ENCODE peak calls at places on chromosomes 2 and 18, in ten cellular contexts. One of them, this sample, is unnamed.

GRCh38 chr2:178277741-178278197 is 83.5 kb downstream of the OSBPL6 start:
- DNase-seq in effector memory CD8-positive, alpha-beta T cell: no peak
- DNase-seq in stimulated activated CD4-positive, alpha-beta T cell treated with anti-CD3 and anti-CD28 coated beads, Interleukin-4, amount 100 ng/mL, for 4 hours: no peak
- DNase-seq in posterior cingulate gyrus: no peak
- DNase-seq in foreskin fibroblast: no peak
- DNase-seq in activated naive CD4-positive, alpha-beta T cell treated with anti-CD3 and anti-CD28 coated beads, Interleukin-2, amount 50 U/mL, for 16 hours: no peak
- DNase-seq in stimulated activated CD8-positive, alpha-beta memory T cell treated with anti-CD3 and anti-CD28 coated beads, Interleukin-15, amount 100 ng/mL, for 48 hours: no peak
- DNase-seq in mucosa of gallbladder: no peak
- DNase-seq in AG08395: no peak
- DNase-seq in retina: peak; percentile 23
- DNase-seq in this sample: no peak

GRCh38 chr2:151967829-151968722 is 130.8 kb downstream of the CACNB4 start:
- DNase-seq in activated naive CD4-positive, alpha-beta T cell treated with anti-CD3 and anti-CD28 coated beads, Interleukin-2, amount 50 U/mL, for 16 hours: no peak
- DNase-seq in stimulated activated CD4-positive, alpha-beta T cell treated with anti-CD3 and anti-CD28 coated beads, Interleukin-4, amount 100 ng/mL, for 4 hours: no peak
- DNase-seq in effector memory CD8-positive, alpha-beta T cell: no peak
- DNase-seq in foreskin fibroblast: no peak
- DNase-seq in AG08395: no peak
- DNase-seq in posterior cingulate gyrus: no peak
- DNase-seq in retina: no peak
- DNase-seq in mucosa of gallbladder: no peak
- DNase-seq in stimulated activated CD8-positive, alpha-beta memory T cell treated with anti-CD3 and anti-CD28 coated beads, Interleukin-15, amount 100 ng/mL, for 48 hours: no peak
- DNase-seq in this sample: no peak

GRCh38 chr2:225244933-225245332 is 154.6 kb upstream of the NYAP2 start:
- DNase-seq in stimulated activated CD4-positive, alpha-beta T cell treated with anti-CD3 and anti-CD28 coated beads, Interleukin-4, amount 100 ng/mL, for 4 hours: no peak
- DNase-seq in stimulated activated CD8-positive, alpha-beta memory T cell treated with anti-CD3 and anti-CD28 coated beads, Interleukin-15, amount 100 ng/mL, for 48 hours: no peak
- DNase-seq in foreskin fibroblast: no peak
- DNase-seq in retina: no peak
- DNase-seq in posterior cingulate gyrus: no peak
- DNase-seq in AG08395: no peak
- DNase-seq in mucosa of gallbladder: no peak
- DNase-seq in activated naive CD4-positive, alpha-beta T cell treated with anti-CD3 and anti-CD28 coated beads, Interleukin-2, amount 50 U/mL, for 16 hours: no peak
- DNase-seq in effector memory CD8-positive, alpha-beta T cell: no peak
- DNase-seq in this sample: no peak

GRCh38 chr2:135899567-135899966 is 23.3 kb upstream of the MCM6 start:
- DNase-seq in foreskin fibroblast: no peak
- DNase-seq in mucosa of gallbladder: no peak
- DNase-seq in AG08395: no peak
- DNase-seq in effector memory CD8-positive, alpha-beta T cell: no peak
- DNase-seq in posterior cingulate gyrus: no peak
- DNase-seq in stimulated activated CD8-positive, alpha-beta memory T cell treated with anti-CD3 and anti-CD28 coated beads, Interleukin-15, amount 100 ng/mL, for 48 hours: no peak
- DNase-seq in retina: no peak
- DNase-seq in activated naive CD4-positive, alpha-beta T cell treated with anti-CD3 and anti-CD28 coated beads, Interleukin-2, amount 50 U/mL, for 16 hours: no peak
- DNase-seq in stimulated activated CD4-positive, alpha-beta T cell treated with anti-CD3 and anti-CD28 coated beads, Interleukin-4, amount 100 ng/mL, for 4 hours: no peak
- DNase-seq in this sample: no peak

GRCh38 chr2:96832751-96833507 is 10.9 kb downstream of the ANKRD23 start:
- DNase-seq in AG08395: peak; percentile 86
- DNase-seq in stimulated activated CD8-positive, alpha-beta memory T cell treated with anti-CD3 and anti-CD28 coated beads, Interleukin-15, amount 100 ng/mL, for 48 hours: no peak
- DNase-seq in activated naive CD4-positive, alpha-beta T cell treated with anti-CD3 and anti-CD28 coated beads, Interleukin-2, amount 50 U/mL, for 16 hours: no peak
- DNase-seq in stimulated activated CD4-positive, alpha-beta T cell treated with anti-CD3 and anti-CD28 coated beads, Interleukin-4, amount 100 ng/mL, for 4 hours: no peak
- DNase-seq in mucosa of gallbladder: peak; percentile 87
- DNase-seq in retina: peak; percentile 83
- DNase-seq in effector memory CD8-positive, alpha-beta T cell: no peak
- DNase-seq in foreskin fibroblast: peak; percentile 76
- DNase-seq in posterior cingulate gyrus: no peak
- DNase-seq in this sample: no peak

GRCh38 chr2:52036036-52036435 is 1004.1 kb upstream of the NRXN1 start:
- DNase-seq in activated naive CD4-positive, alpha-beta T cell treated with anti-CD3 and anti-CD28 coated beads, Interleukin-2, amount 50 U/mL, for 16 hours: no peak
- DNase-seq in AG08395: no peak
- DNase-seq in retina: no peak
- DNase-seq in mucosa of gallbladder: no peak
- DNase-seq in foreskin fibroblast: peak; percentile 2
- DNase-seq in posterior cingulate gyrus: no peak
- DNase-seq in stimulated activated CD4-positive, alpha-beta T cell treated with anti-CD3 and anti-CD28 coated beads, Interleukin-4, amount 100 ng/mL, for 4 hours: no peak
- DNase-seq in stimulated activated CD8-positive, alpha-beta memory T cell treated with anti-CD3 and anti-CD28 coated beads, Interleukin-15, amount 100 ng/mL, for 48 hours: no peak
- DNase-seq in effector memory CD8-positive, alpha-beta T cell: no peak
- DNase-seq in this sample: no peak

GRCh38 chr2:163633296-163633695 is 102.5 kb downstream of the FIGN start:
- DNase-seq in retina: no peak
- DNase-seq in stimulated activated CD4-positive, alpha-beta T cell treated with anti-CD3 and anti-CD28 coated beads, Interleukin-4, amount 100 ng/mL, for 4 hours: no peak
- DNase-seq in effector memory CD8-positive, alpha-beta T cell: no peak
- DNase-seq in foreskin fibroblast: no peak
- DNase-seq in posterior cingulate gyrus: no peak
- DNase-seq in stimulated activated CD8-positive, alpha-beta memory T cell treated with anti-CD3 and anti-CD28 coated beads, Interleukin-15, amount 100 ng/mL, for 48 hours: no peak
- DNase-seq in mucosa of gallbladder: no peak
- DNase-seq in activated naive CD4-positive, alpha-beta T cell treated with anti-CD3 and anti-CD28 coated beads, Interleukin-2, amount 50 U/mL, for 16 hours: no peak
- DNase-seq in AG08395: no peak
- DNase-seq in this sample: no peak

GRCh38 chr2:50401772-50402653 is 629.9 kb downstream of the NRXN1 start:
- DNase-seq in stimulated activated CD8-positive, alpha-beta memory T cell treated with anti-CD3 and anti-CD28 coated beads, Interleukin-15, amount 100 ng/mL, for 48 hours: no peak
- DNase-seq in posterior cingulate gyrus: peak; percentile 38
- DNase-seq in AG08395: peak; percentile 1
- DNase-seq in foreskin fibroblast: no peak
- DNase-seq in retina: peak; percentile 56
- DNase-seq in activated naive CD4-positive, alpha-beta T cell treated with anti-CD3 and anti-CD28 coated beads, Interleukin-2, amount 50 U/mL, for 16 hours: no peak
- DNase-seq in effector memory CD8-positive, alpha-beta T cell: no peak
- DNase-seq in mucosa of gallbladder: peak; percentile 39
- DNase-seq in stimulated activated CD4-positive, alpha-beta T cell treated with anti-CD3 and anti-CD28 coated beads, Interleukin-4, amount 100 ng/mL, for 4 hours: no peak
- DNase-seq in this sample: peak; percentile 4

GRCh38 chr2:196783431-196784094 is 15.9 kb downstream of the GTF3C3 start:
- DNase-seq in stimulated activated CD4-positive, alpha-beta T cell treated with anti-CD3 and anti-CD28 coated beads, Interleukin-4, amount 100 ng/mL, for 4 hours: no peak
- DNase-seq in mucosa of gallbladder: no peak
- DNase-seq in retina: no peak
- DNase-seq in activated naive CD4-positive, alpha-beta T cell treated with anti-CD3 and anti-CD28 coated beads, Interleukin-2, amount 50 U/mL, for 16 hours: no peak
- DNase-seq in stimulated activated CD8-positive, alpha-beta memory T cell treated with anti-CD3 and anti-CD28 coated beads, Interleukin-15, amount 100 ng/mL, for 48 hours: no peak
- DNase-seq in posterior cingulate gyrus: no peak
- DNase-seq in AG08395: peak; percentile 80
- DNase-seq in effector memory CD8-positive, alpha-beta T cell: no peak
- DNase-seq in foreskin fibroblast: peak; percentile 67
- DNase-seq in this sample: no peak

GRCh38 chr18:2822213-2822612 is 24.6 kb upstream of the EMILIN2 start:
- DNase-seq in stimulated activated CD4-positive, alpha-beta T cell treated with anti-CD3 and anti-CD28 coated beads, Interleukin-4, amount 100 ng/mL, for 4 hours: no peak
- DNase-seq in AG08395: no peak
- DNase-seq in mucosa of gallbladder: no peak
- DNase-seq in foreskin fibroblast: no peak
- DNase-seq in stimulated activated CD8-positive, alpha-beta memory T cell treated with anti-CD3 and anti-CD28 coated beads, Interleukin-15, amount 100 ng/mL, for 48 hours: no peak
- DNase-seq in posterior cingulate gyrus: no peak
- DNase-seq in activated naive CD4-positive, alpha-beta T cell treated with anti-CD3 and anti-CD28 coated beads, Interleukin-2, amount 50 U/mL, for 16 hours: no peak
- DNase-seq in retina: no peak
- DNase-seq in effector memory CD8-positive, alpha-beta T cell: no peak
- DNase-seq in this sample: no peak

GRCh38 chr2:196244516-196244915 is 73.1 kb upstream of the STK17B start:
- DNase-seq in effector memory CD8-positive, alpha-beta T cell: no peak
- DNase-seq in foreskin fibroblast: no peak
- DNase-seq in AG08395: no peak
- DNase-seq in stimulated activated CD8-positive, alpha-beta memory T cell treated with anti-CD3 and anti-CD28 coated beads, Interleukin-15, amount 100 ng/mL, for 48 hours: no peak
- DNase-seq in posterior cingulate gyrus: no peak
- DNase-seq in retina: no peak
- DNase-seq in stimulated activated CD4-positive, alpha-beta T cell treated with anti-CD3 and anti-CD28 coated beads, Interleukin-4, amount 100 ng/mL, for 4 hours: no peak
- DNase-seq in activated naive CD4-positive, alpha-beta T cell treated with anti-CD3 and anti-CD28 coated beads, Interleukin-2, amount 50 U/mL, for 16 hours: no peak
- DNase-seq in mucosa of gallbladder: no peak
- DNase-seq in this sample: no peak

GRCh38 chr2:170716851-170717598 is 1.9 kb downstream of the SP5 start:
- DNase-seq in stimulated activated CD4-positive, alpha-beta T cell treated with anti-CD3 and anti-CD28 coated beads, Interleukin-4, amount 100 ng/mL, for 4 hours: peak; percentile 42
- DNase-seq in posterior cingulate gyrus: no peak
- DNase-seq in AG08395: peak; percentile 68
- DNase-seq in stimulated activated CD8-positive, alpha-beta memory T cell treated with anti-CD3 and anti-CD28 coated beads, Interleukin-15, amount 100 ng/mL, for 48 hours: peak; percentile 36
- DNase-seq in mucosa of gallbladder: peak; percentile 42
- DNase-seq in retina: peak; percentile 86
- DNase-seq in foreskin fibroblast: no peak
- DNase-seq in activated naive CD4-positive, alpha-beta T cell treated with anti-CD3 and anti-CD28 coated beads, Interleukin-2, amount 50 U/mL, for 16 hours: peak; percentile 43
- DNase-seq in effector memory CD8-positive, alpha-beta T cell: no peak
- DNase-seq in this sample: peak; percentile 54

GRCh38 chr2:105761931-105762515 is 17.3 kb downstream of the NCK2 start:
- DNase-seq in foreskin fibroblast: no peak
- DNase-seq in retina: peak; percentile 53
- DNase-seq in mucosa of gallbladder: no peak
- DNase-seq in stimulated activated CD4-positive, alpha-beta T cell treated with anti-CD3 and anti-CD28 coated beads, Interleukin-4, amount 100 ng/mL, for 4 hours: no peak
- DNase-seq in posterior cingulate gyrus: no peak
- DNase-seq in effector memory CD8-positive, alpha-beta T cell: no peak
- DNase-seq in AG08395: peak; percentile 35
- DNase-seq in stimulated activated CD8-positive, alpha-beta memory T cell treated with anti-CD3 and anti-CD28 coated beads, Interleukin-15, amount 100 ng/mL, for 48 hours: no peak
- DNase-seq in activated naive CD4-positive, alpha-beta T cell treated with anti-CD3 and anti-CD28 coated beads, Interleukin-2, amount 50 U/mL, for 16 hours: no peak
- DNase-seq in this sample: no peak

GRCh38 chr2:239175181-239175580 is 225.6 kb downstream of the HDAC4 start:
- DNase-seq in foreskin fibroblast: no peak
- DNase-seq in activated naive CD4-positive, alpha-beta T cell treated with anti-CD3 and anti-CD28 coated beads, Interleukin-2, amount 50 U/mL, for 16 hours: no peak
- DNase-seq in retina: no peak
- DNase-seq in posterior cingulate gyrus: no peak
- DNase-seq in stimulated activated CD8-positive, alpha-beta memory T cell treated with anti-CD3 and anti-CD28 coated beads, Interleukin-15, amount 100 ng/mL, for 48 hours: no peak
- DNase-seq in effector memory CD8-positive, alpha-beta T cell: no peak
- DNase-seq in AG08395: no peak
- DNase-seq in mucosa of gallbladder: no peak
- DNase-seq in stimulated activated CD4-positive, alpha-beta T cell treated with anti-CD3 and anti-CD28 coated beads, Interleukin-4, amount 100 ng/mL, for 4 hours: no peak
- DNase-seq in this sample: no peak

GRCh38 chr2:239150125-239151011 is 250.5 kb downstream of the HDAC4 start:
- DNase-seq in posterior cingulate gyrus: no peak
- DNase-seq in stimulated activated CD8-positive, alpha-beta memory T cell treated with anti-CD3 and anti-CD28 coated beads, Interleukin-15, amount 100 ng/mL, for 48 hours: no peak
- DNase-seq in effector memory CD8-positive, alpha-beta T cell: peak; percentile 22
- DNase-seq in stimulated activated CD4-positive, alpha-beta T cell treated with anti-CD3 and anti-CD28 coated beads, Interleukin-4, amount 100 ng/mL, for 4 hours: no peak
- DNase-seq in AG08395: no peak
- DNase-seq in activated naive CD4-positive, alpha-beta T cell treated with anti-CD3 and anti-CD28 coated beads, Interleukin-2, amount 50 U/mL, for 16 hours: no peak
- DNase-seq in foreskin fibroblast: no peak
- DNase-seq in retina: no peak
- DNase-seq in mucosa of gallbladder: no peak
- DNase-seq in this sample: no peak

GRCh38 chr2:132581917-132582316 is 88.1 kb downstream of the LYPD1 start:
- DNase-seq in activated naive CD4-positive, alpha-beta T cell treated with anti-CD3 and anti-CD28 coated beads, Interleukin-2, amount 50 U/mL, for 16 hours: no peak
- DNase-seq in retina: no peak
- DNase-seq in mucosa of gallbladder: no peak
- DNase-seq in stimulated activated CD4-positive, alpha-beta T cell treated with anti-CD3 and anti-CD28 coated beads, Interleukin-4, amount 100 ng/mL, for 4 hours: no peak
- DNase-seq in AG08395: no peak
- DNase-seq in foreskin fibroblast: no peak
- DNase-seq in stimulated activated CD8-positive, alpha-beta memory T cell treated with anti-CD3 and anti-CD28 coated beads, Interleukin-15, amount 100 ng/mL, for 48 hours: no peak
- DNase-seq in effector memory CD8-positive, alpha-beta T cell: no peak
- DNase-seq in posterior cingulate gyrus: no peak
- DNase-seq in this sample: no peak

GRCh38 chr2:219596954-219597551 is 604 bp upstream of the STK11IP start:
- DNase-seq in stimulated activated CD8-positive, alpha-beta memory T cell treated with anti-CD3 and anti-CD28 coated beads, Interleukin-15, amount 100 ng/mL, for 48 hours: no peak
- DNase-seq in stimulated activated CD4-positive, alpha-beta T cell treated with anti-CD3 and anti-CD28 coated beads, Interleukin-4, amount 100 ng/mL, for 4 hours: no peak
- DNase-seq in posterior cingulate gyrus: no peak
- DNase-seq in retina: no peak
- DNase-seq in foreskin fibroblast: no peak
- DNase-seq in effector memory CD8-positive, alpha-beta T cell: no peak
- DNase-seq in AG08395: peak; percentile 13
- DNase-seq in mucosa of gallbladder: no peak
- DNase-seq in activated naive CD4-positive, alpha-beta T cell treated with anti-CD3 and anti-CD28 coated beads, Interleukin-2, amount 50 U/mL, for 16 hours: no peak
- DNase-seq in this sample: no peak

GRCh38 chr2:209476367-209477191 is 52.7 kb downstream of the MAP2 start:
- DNase-seq in effector memory CD8-positive, alpha-beta T cell: no peak
- DNase-seq in stimulated activated CD4-positive, alpha-beta T cell treated with anti-CD3 and anti-CD28 coated beads, Interleukin-4, amount 100 ng/mL, for 4 hours: no peak
- DNase-seq in activated naive CD4-positive, alpha-beta T cell treated with anti-CD3 and anti-CD28 coated beads, Interleukin-2, amount 50 U/mL, for 16 hours: no peak
- DNase-seq in retina: peak; percentile 41
- DNase-seq in AG08395: no peak
- DNase-seq in posterior cingulate gyrus: peak; percentile 53
- DNase-seq in stimulated activated CD8-positive, alpha-beta memory T cell treated with anti-CD3 and anti-CD28 coated beads, Interleukin-15, amount 100 ng/mL, for 48 hours: no peak
- DNase-seq in foreskin fibroblast: peak; percentile 57
- DNase-seq in mucosa of gallbladder: no peak
- DNase-seq in this sample: no peak

GRCh38 chr2:28751956-28752607 is 452 bp downstream of the PPP1CB start:
- DNase-seq in foreskin fibroblast: no peak
- DNase-seq in retina: peak; percentile 88
- DNase-seq in stimulated activated CD4-positive, alpha-beta T cell treated with anti-CD3 and anti-CD28 coated beads, Interleukin-4, amount 100 ng/mL, for 4 hours: peak; percentile 24
- DNase-seq in posterior cingulate gyrus: peak; percentile 32
- DNase-seq in effector memory CD8-positive, alpha-beta T cell: peak; percentile 34
- DNase-seq in mucosa of gallbladder: peak; percentile 34
- DNase-seq in stimulated activated CD8-positive, alpha-beta memory T cell treated with anti-CD3 and anti-CD28 coated beads, Interleukin-15, amount 100 ng/mL, for 48 hours: no peak
- DNase-seq in AG08395: no peak
- DNase-seq in activated naive CD4-positive, alpha-beta T cell treated with anti-CD3 and anti-CD28 coated beads, Interleukin-2, amount 50 U/mL, for 16 hours: peak; percentile 33
- DNase-seq in this sample: peak; percentile 22

GRCh38 chr2:51855683-51856082 is 823.8 kb upstream of the NRXN1 start:
- DNase-seq in mucosa of gallbladder: no peak
- DNase-seq in AG08395: no peak
- DNase-seq in posterior cingulate gyrus: no peak
- DNase-seq in retina: no peak
- DNase-seq in stimulated activated CD4-positive, alpha-beta T cell treated with anti-CD3 and anti-CD28 coated beads, Interleukin-4, amount 100 ng/mL, for 4 hours: no peak
- DNase-seq in foreskin fibroblast: no peak
- DNase-seq in activated naive CD4-positive, alpha-beta T cell treated with anti-CD3 and anti-CD28 coated beads, Interleukin-2, amount 50 U/mL, for 16 hours: no peak
- DNase-seq in stimulated activated CD8-positive, alpha-beta memory T cell treated with anti-CD3 and anti-CD28 coated beads, Interleukin-15, amount 100 ng/mL, for 48 hours: no peak
- DNase-seq in effector memory CD8-positive, alpha-beta T cell: no peak
- DNase-seq in this sample: no peak

This sample was measured in activated T-cell treated with anti-CD3 and anti-CD28 coated beads for 48 hours.